ENCODE peak calls at places on chromosomes 6 and 20, in four cellular contexts. One of them, this sample, is unnamed.

GRCh38 chr20:37668166-37668565 is 25.7 kb upstream of the CTNNBL1 start:
- DNase-seq in endodermal cell: no peak
- DNase-seq in choroid plexus epithelial cell: no peak
- DNase-seq in left ventricle myocardium inferior: no peak
- DNase-seq in this sample: no peak

GRCh38 chr6:101401792-101402617 is 8.5 kb downstream of the GRIK2 start:
- DNase-seq in left ventricle myocardium inferior: no peak
- DNase-seq in choroid plexus epithelial cell: no peak
- DNase-seq in endodermal cell: peak
- DNase-seq in this sample: no peak

GRCh38 chr6:46468611-46469010 is 22.6 kb downstream of the RCAN2 start:
- DNase-seq in left ventricle myocardium inferior: no peak
- DNase-seq in choroid plexus epithelial cell: peak
- DNase-seq in endodermal cell: peak
- DNase-seq in this sample: no peak

GRCh38 chr6:47710295-47710694 is 11.9 kb downstream of the ADGRF4 start:
- DNase-seq in left ventricle myocardium inferior: no peak
- DNase-seq in endodermal cell: no peak
- DNase-seq in choroid plexus epithelial cell: no peak
- DNase-seq in this sample: no peak

GRCh38 chr20:39038495-39038894 is 76.4 kb downstream of the DHX35 start:
- DNase-seq in endodermal cell: no peak
- DNase-seq in left ventricle myocardium inferior: no peak
- DNase-seq in choroid plexus epithelial cell: no peak
- DNase-seq in this sample: no peak

GRCh38 chr6:129621252-129621651 is 88.7 kb downstream of the ARHGAP18 start:
- DNase-seq in endodermal cell: peak
- DNase-seq in left ventricle myocardium inferior: no peak
- DNase-seq in choroid plexus epithelial cell: peak
- DNase-seq in this sample: peak

GRCh38 chr6:74626288-74626687 is 579.6 kb downstream of the COL12A1 start:
- DNase-seq in choroid plexus epithelial cell: no peak
- DNase-seq in left ventricle myocardium inferior: no peak
- DNase-seq in endodermal cell: peak
- DNase-seq in this sample: no peak

GRCh38 chr6:149558029-149558428 is 8.1 kb upstream of the GINM1 start:
- DNase-seq in left ventricle myocardium inferior: no peak
- DNase-seq in endodermal cell: no peak
- DNase-seq in choroid plexus epithelial cell: no peak
- DNase-seq in this sample: no peak

GRCh38 chr6:16236009-16236501 is 2.3 kb upstream of the GMPR start:
- DNase-seq in choroid plexus epithelial cell: no peak
- DNase-seq in left ventricle myocardium inferior: no peak
- DNase-seq in endodermal cell: no peak
- DNase-seq in this sample: no peak

GRCh38 chr6:145690969-145691368 is 44.4 kb downstream of the EPM2A start:
- DNase-seq in left ventricle myocardium inferior: no peak
- DNase-seq in endodermal cell: no peak
- DNase-seq in choroid plexus epithelial cell: no peak
- DNase-seq in this sample: no peak

GRCh38 chr6:96837138-96837971 is at the start of gene GPR63:
- DNase-seq in endodermal cell: peak
- DNase-seq in left ventricle myocardium inferior: peak
- DNase-seq in choroid plexus epithelial cell: peak
- DNase-seq in this sample: peak

GRCh38 chr6:137258170-137258569 is 39.0 kb upstream of the IFNGR1 start:
- DNase-seq in choroid plexus epithelial cell: peak
- DNase-seq in left ventricle myocardium inferior: no peak
- DNase-seq in endodermal cell: no peak
- DNase-seq in this sample: peak

GRCh38 chr6:136699358-136699757 is 92.9 kb downstream of the MAP3K5 start:
- DNase-seq in left ventricle myocardium inferior: no peak
- DNase-seq in choroid plexus epithelial cell: no peak
- DNase-seq in endodermal cell: no peak
- DNase-seq in this sample: no peak

GRCh38 chr6:119227377-119227776 is 122.2 kb downstream of the MAN1A1 start:
- DNase-seq in choroid plexus epithelial cell: no peak
- DNase-seq in endodermal cell: no peak
- DNase-seq in left ventricle myocardium inferior: no peak
- DNase-seq in this sample: no peak

GRCh38 chr6:11232968-11233626 is 629 bp upstream of the NEDD9 start:
- DNase-seq in endodermal cell: peak
- DNase-seq in choroid plexus epithelial cell: no peak
- DNase-seq in left ventricle myocardium inferior: no peak
- DNase-seq in this sample: no peak

GRCh38 chr6:52547647-52548352 is 29.1 kb downstream of the TRAM2 start:
- DNase-seq in choroid plexus epithelial cell: peak
- DNase-seq in endodermal cell: no peak
- DNase-seq in left ventricle myocardium inferior: no peak
- DNase-seq in this sample: peak

GRCh38 chr6:90216081-90216977 is 80.3 kb downstream of the BACH2 start:
- DNase-seq in endodermal cell: peak
- DNase-seq in left ventricle myocardium inferior: no peak
- DNase-seq in choroid plexus epithelial cell: peak
- DNase-seq in this sample: no peak

GRCh38 chr6:34684919-34685318 is 11.6 kb downstream of the ILRUN start:
- DNase-seq in endodermal cell: no peak
- DNase-seq in choroid plexus epithelial cell: no peak
- DNase-seq in left ventricle myocardium inferior: no peak
- DNase-seq in this sample: no peak

GRCh38 chr6:141513830-141514229 is 618.9 kb upstream of the GJE1 start:
- DNase-seq in endodermal cell: no peak
- DNase-seq in choroid plexus epithelial cell: peak
- DNase-seq in left ventricle myocardium inferior: no peak
- DNase-seq in this sample: peak

GRCh38 chr6:56223995-56224394 is 23.4 kb downstream of the COL21A1 start:
- DNase-seq in endodermal cell: no peak
- DNase-seq in left ventricle myocardium inferior: no peak
- DNase-seq in choroid plexus epithelial cell: no peak
- DNase-seq in this sample: no peak

GRCh38 chr6:131169613-131170012 is 34.3 kb downstream of the AKAP7 start:
- DNase-seq in left ventricle myocardium inferior: no peak
- DNase-seq in choroid plexus epithelial cell: no peak
- DNase-seq in endodermal cell: no peak
- DNase-seq in this sample: no peak

GRCh38 chr6:131164506-131164905 is 29.2 kb downstream of the AKAP7 start:
- DNase-seq in endodermal cell: no peak
- DNase-seq in choroid plexus epithelial cell: peak
- DNase-seq in left ventricle myocardium inferior: no peak
- DNase-seq in this sample: peak

GRCh38 chr6:131172237-131172636 is 37.0 kb downstream of the AKAP7 start:
- DNase-seq in choroid plexus epithelial cell: peak
- DNase-seq in left ventricle myocardium inferior: no peak
- DNase-seq in endodermal cell: no peak
- DNase-seq in this sample: no peak

GRCh38 chr6:131163886-131164285 is 28.6 kb downstream of the AKAP7 start:
- DNase-seq in left ventricle myocardium inferior: no peak
- DNase-seq in endodermal cell: no peak
- DNase-seq in choroid plexus epithelial cell: no peak
- DNase-seq in this sample: peak

GRCh38 chr6:131167773-131168172 is 32.5 kb downstream of the AKAP7 start:
- DNase-seq in endodermal cell: no peak
- DNase-seq in choroid plexus epithelial cell: peak
- DNase-seq in left ventricle myocardium inferior: no peak
- DNase-seq in this sample: peak
- TF ChIP-seq CTCF in endodermal cell: peak
- TF ChIP-seq CTCF in choroid plexus epithelial cell: peak
- TF ChIP-seq CTCF in left ventricle myocardium inferior: peak
- TF ChIP-seq CTCF in this sample: no peak

DNA sequence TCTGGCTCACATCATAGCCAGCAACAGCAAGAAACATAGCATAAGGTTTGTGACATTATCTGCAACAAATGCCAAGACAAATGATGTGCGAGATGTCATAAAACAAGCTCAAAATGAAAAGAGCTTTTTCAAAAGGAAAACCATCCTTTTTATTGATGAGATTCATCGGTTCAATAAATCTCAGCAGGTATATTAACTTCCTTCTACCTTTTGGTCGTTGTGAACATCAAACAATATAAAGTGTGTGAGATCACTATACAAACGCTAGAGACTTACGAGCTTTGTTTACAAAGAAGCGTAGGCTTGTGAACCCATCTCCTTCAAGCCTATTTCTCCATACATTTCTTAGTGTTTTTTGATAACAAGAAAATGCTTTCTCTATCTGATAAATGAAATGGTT is 3.5 kb downstream of the WRNIP1 start:
- DNase-seq in left ventricle myocardium inferior: no peak
- DNase-seq in choroid plexus epithelial cell: no peak
- DNase-seq in endodermal cell: no peak
- DNase-seq in this sample: no peak
- H3K4me3 ChIP-seq in left ventricle myocardium inferior: peak
- H3K4me3 ChIP-seq in choroid plexus epithelial cell: no peak
- H3K4me3 ChIP-seq in endodermal cell: peak
- H3K4me3 ChIP-seq in this sample: peak

GRCh38 chr6:163413345-163414116 is 987 bp upstream of the QKI start:
- DNase-seq in choroid plexus epithelial cell: peak
- DNase-seq in endodermal cell: peak
- DNase-seq in left ventricle myocardium inferior: peak
- DNase-seq in this sample: peak
- TF ChIP-seq CTCF in choroid plexus epithelial cell: no peak
- TF ChIP-seq CTCF in endodermal cell: no peak
- TF ChIP-seq CTCF in left ventricle myocardium inferior: no peak
- TF ChIP-seq CTCF in this sample: no peak

DNA sequence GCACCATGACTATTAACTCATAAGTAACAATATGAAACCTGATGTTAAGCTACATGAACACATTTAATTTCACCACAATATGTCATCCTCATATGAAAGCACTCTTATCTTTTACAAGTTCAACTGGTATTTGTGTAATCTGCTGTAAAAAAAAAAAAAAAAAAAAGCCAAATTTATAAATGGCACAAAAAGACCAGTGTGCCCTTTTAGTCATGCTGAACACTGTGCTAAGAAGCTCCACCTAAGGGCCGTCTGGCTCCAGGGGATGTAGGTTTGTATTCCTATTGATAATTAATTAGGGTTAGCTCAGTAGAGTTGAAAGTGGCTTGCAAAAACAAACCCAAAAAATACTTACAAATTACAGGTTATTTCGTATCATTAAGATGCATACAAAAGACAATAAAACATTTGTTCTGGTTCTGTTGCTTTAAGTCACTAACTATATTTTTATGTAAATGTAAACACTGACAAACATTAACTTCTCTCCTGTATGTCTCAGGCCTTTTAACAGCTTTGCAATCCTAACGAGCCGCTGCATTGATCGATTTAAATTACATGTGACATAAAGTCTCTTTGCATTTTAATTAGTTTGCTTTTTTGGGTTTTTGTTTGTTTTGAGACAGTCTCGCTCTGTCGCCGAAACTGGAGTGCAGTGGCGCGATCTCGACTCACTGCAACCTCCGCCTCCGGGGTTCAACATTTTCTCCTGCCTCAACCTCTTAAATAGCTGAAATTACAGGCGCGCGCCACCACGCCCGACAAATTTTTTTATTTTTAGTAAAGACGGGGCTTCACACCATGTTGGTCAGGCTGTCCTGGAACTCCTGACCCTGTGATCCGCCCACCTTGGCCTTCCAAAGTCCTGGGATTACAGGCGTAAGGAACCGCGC is 110.8 kb downstream of the HFE start:
- DNase-seq in left ventricle myocardium inferior: no peak
- DNase-seq in endodermal cell: peak
- DNase-seq in choroid plexus epithelial cell: peak
- DNase-seq in this sample: peak
- H3K4me3 ChIP-seq in left ventricle myocardium inferior: peak
- H3K4me3 ChIP-seq in endodermal cell: peak
- H3K4me3 ChIP-seq in choroid plexus epithelial cell: peak
- H3K4me3 ChIP-seq in this sample: peak

GRCh38 chr6:159608961-159609673 is 83.9 kb downstream of the SOD2 start:
- DNase-seq in endodermal cell: peak
- DNase-seq in left ventricle myocardium inferior: no peak
- DNase-seq in choroid plexus epithelial cell: peak
- DNase-seq in this sample: peak
- TF ChIP-seq CTCF in endodermal cell: peak
- TF ChIP-seq CTCF in left ventricle myocardium inferior: peak
- TF ChIP-seq CTCF in choroid plexus epithelial cell: peak
- TF ChIP-seq CTCF in this sample: peak

DNA sequence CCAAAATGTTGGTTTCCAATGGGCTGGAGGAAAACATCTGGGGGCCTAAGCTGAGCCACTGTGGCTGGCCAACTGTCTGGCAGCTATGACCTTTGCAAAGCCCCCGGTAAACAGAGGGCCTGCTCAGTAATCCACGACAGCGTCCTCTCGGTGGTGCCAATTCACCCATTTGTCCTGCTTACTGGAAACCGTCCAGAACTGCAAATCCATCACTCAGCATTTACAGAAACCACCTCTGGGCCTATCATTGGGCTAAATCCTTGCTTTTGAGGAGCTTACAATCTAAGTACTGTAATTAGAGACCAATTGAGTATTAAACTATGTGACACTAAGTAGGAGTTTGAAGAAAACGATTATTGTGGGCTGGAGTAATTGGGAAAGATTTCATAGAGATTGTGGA is 31.0 kb downstream of the ADAT2 start:
- DNase-seq in endodermal cell: no peak
- DNase-seq in choroid plexus epithelial cell: no peak
- DNase-seq in left ventricle myocardium inferior: no peak
- DNase-seq in this sample: no peak
- H3K4me3 ChIP-seq in endodermal cell: no peak
- H3K4me3 ChIP-seq in choroid plexus epithelial cell: no peak
- H3K4me3 ChIP-seq in left ventricle myocardium inferior: no peak
- H3K4me3 ChIP-seq in this sample: no peak

GRCh38 chr6:122578961-122579360 is 31.2 kb upstream of the PKIB start:
- DNase-seq in endodermal cell: no peak
- DNase-seq in choroid plexus epithelial cell: no peak
- DNase-seq in left ventricle myocardium inferior: no peak
- DNase-seq in this sample: no peak

GRCh38 chr6:122576888-122577287 is 33.3 kb upstream of the PKIB start:
- DNase-seq in choroid plexus epithelial cell: no peak
- DNase-seq in endodermal cell: no peak
- DNase-seq in left ventricle myocardium inferior: no peak
- DNase-seq in this sample: no peak

GRCh38 chr6:122580731-122581130 is 29.5 kb upstream of the PKIB start:
- DNase-seq in choroid plexus epithelial cell: peak
- DNase-seq in endodermal cell: no peak
- DNase-seq in left ventricle myocardium inferior: no peak
- DNase-seq in this sample: no peak
- TF ChIP-seq CTCF in choroid plexus epithelial cell: no peak
- TF ChIP-seq CTCF in endodermal cell: peak
- TF ChIP-seq CTCF in left ventricle myocardium inferior: no peak
- TF ChIP-seq CTCF in this sample: no peak